ENCODE peak calls at places on chromosome 9, in five cellular contexts. One of them, this sample, is unnamed.

GRCh38 chr9:82202808-82203207 is 214.2 kb downstream of the SPATA31D1 start:
- DNase-seq in HCT116: no peak
- DNase-seq in lower leg skin: no peak
- DNase-seq in colonic mucosa: no peak
- DNase-seq in GM12864: no peak
- DNase-seq in this sample: no peak

GRCh38 chr9:3526903-3527652 is 1.3 kb upstream of the RFX3 start:
- DNase-seq in lower leg skin: no peak
- DNase-seq in GM12864: no peak
- DNase-seq in HCT116: peak
- DNase-seq in colonic mucosa: peak
- DNase-seq in this sample: peak

GRCh38 chr9:133812941-133813748 is 75.0 kb upstream of the SARDH start:
- DNase-seq in colonic mucosa: no peak
- DNase-seq in lower leg skin: no peak
- DNase-seq in HCT116: no peak
- DNase-seq in GM12864: no peak
- DNase-seq in this sample: no peak

GRCh38 chr9:96599298-96599697 is 20.3 kb downstream of the CDC14B start:
- DNase-seq in lower leg skin: no peak
- DNase-seq in colonic mucosa: no peak
- DNase-seq in GM12864: no peak
- DNase-seq in HCT116: no peak
- DNase-seq in this sample: no peak

GRCh38 chr9:31574006-31574750 is 810.3 kb upstream of the ACO1 start:
- DNase-seq in lower leg skin: no peak
- DNase-seq in colonic mucosa: no peak
- DNase-seq in HCT116: no peak
- DNase-seq in GM12864: no peak
- DNase-seq in this sample: no peak

GRCh38 chr9:109880276-109881169 is 100.5 kb downstream of the PALM2AKAP2 start:
- DNase-seq in HCT116: peak
- DNase-seq in colonic mucosa: no peak
- DNase-seq in GM12864: no peak
- DNase-seq in lower leg skin: no peak
- DNase-seq in this sample: peak

GRCh38 chr9:95316794-95317118 is 753 bp downstream of the FANCC start:
- DNase-seq in GM12864: no peak
- DNase-seq in lower leg skin: peak
- DNase-seq in HCT116: peak
- DNase-seq in colonic mucosa: peak
- DNase-seq in this sample: peak

GRCh38 chr9:87567566-87567965 is 69.9 kb downstream of the DAPK1 start:
- DNase-seq in lower leg skin: no peak
- DNase-seq in colonic mucosa: no peak
- DNase-seq in GM12864: no peak
- DNase-seq in HCT116: no peak
- DNase-seq in this sample: no peak

GRCh38 chr9:17165734-17166133 is 30.9 kb downstream of the CNTLN start:
- DNase-seq in colonic mucosa: no peak
- DNase-seq in GM12864: no peak
- DNase-seq in HCT116: no peak
- DNase-seq in lower leg skin: no peak
- DNase-seq in this sample: no peak

GRCh38 chr9:93501406-93501805 is 48.0 kb upstream of the FAM120AOS start:
- DNase-seq in HCT116: no peak
- DNase-seq in colonic mucosa: no peak
- DNase-seq in GM12864: no peak
- DNase-seq in lower leg skin: no peak
- DNase-seq in this sample: no peak

GRCh38 chr9:114583371-114583770 is 4.2 kb upstream of the ATP6V1G1 start:
- DNase-seq in colonic mucosa: no peak
- DNase-seq in lower leg skin: no peak
- DNase-seq in HCT116: no peak
- DNase-seq in GM12864: no peak
- DNase-seq in this sample: no peak

GRCh38 chr9:120259100-120259499 is 320.9 kb downstream of the CDK5RAP2 start:
- DNase-seq in lower leg skin: no peak
- DNase-seq in GM12864: no peak
- DNase-seq in HCT116: no peak
- DNase-seq in colonic mucosa: no peak
- DNase-seq in this sample: no peak

GRCh38 chr9:36642817-36643216 is 70.1 kb downstream of the MELK start:
- DNase-seq in HCT116: no peak
- DNase-seq in lower leg skin: no peak
- DNase-seq in GM12864: no peak
- DNase-seq in colonic mucosa: no peak
- DNase-seq in this sample: no peak

GRCh38 chr9:98809311-98810105 is 2.0 kb downstream of the GALNT12 start:
- DNase-seq in HCT116: no peak
- DNase-seq in colonic mucosa: peak
- DNase-seq in lower leg skin: peak
- DNase-seq in GM12864: no peak
- DNase-seq in this sample: no peak

GRCh38 chr9:110814159-110814558 is 145.6 kb downstream of the MUSK start:
- DNase-seq in GM12864: no peak
- DNase-seq in lower leg skin: no peak
- DNase-seq in HCT116: no peak
- DNase-seq in colonic mucosa: no peak
- DNase-seq in this sample: no peak

GRCh38 chr9:115234094-115234493 is 116.1 kb upstream of the TNC start:
- DNase-seq in HCT116: peak
- DNase-seq in GM12864: no peak
- DNase-seq in lower leg skin: no peak
- DNase-seq in colonic mucosa: no peak
- DNase-seq in this sample: peak

GRCh38 chr9:34990908-34991832 is 1.6 kb downstream of the DNAJB5 start:
- DNase-seq in GM12864: no peak
- DNase-seq in colonic mucosa: no peak
- DNase-seq in HCT116: no peak
- DNase-seq in lower leg skin: no peak
- DNase-seq in this sample: no peak

GRCh38 chr9:86405926-86406325 is 51.7 kb upstream of the TUT7 start:
- DNase-seq in colonic mucosa: no peak
- DNase-seq in HCT116: peak
- DNase-seq in GM12864: no peak
- DNase-seq in lower leg skin: no peak
- DNase-seq in this sample: peak

GRCh38 chr9:11933926-11934325 is 759.3 kb upstream of the TYRP1 start:
- DNase-seq in GM12864: no peak
- DNase-seq in colonic mucosa: no peak
- DNase-seq in lower leg skin: no peak
- DNase-seq in HCT116: no peak
- DNase-seq in this sample: no peak

GRCh38 chr9:85443190-85443598 is 298.6 kb downstream of the AGTPBP1 start:
- DNase-seq in lower leg skin: no peak
- DNase-seq in colonic mucosa: no peak
- DNase-seq in HCT116: no peak
- DNase-seq in GM12864: no peak
- DNase-seq in this sample: no peak

DNA sequence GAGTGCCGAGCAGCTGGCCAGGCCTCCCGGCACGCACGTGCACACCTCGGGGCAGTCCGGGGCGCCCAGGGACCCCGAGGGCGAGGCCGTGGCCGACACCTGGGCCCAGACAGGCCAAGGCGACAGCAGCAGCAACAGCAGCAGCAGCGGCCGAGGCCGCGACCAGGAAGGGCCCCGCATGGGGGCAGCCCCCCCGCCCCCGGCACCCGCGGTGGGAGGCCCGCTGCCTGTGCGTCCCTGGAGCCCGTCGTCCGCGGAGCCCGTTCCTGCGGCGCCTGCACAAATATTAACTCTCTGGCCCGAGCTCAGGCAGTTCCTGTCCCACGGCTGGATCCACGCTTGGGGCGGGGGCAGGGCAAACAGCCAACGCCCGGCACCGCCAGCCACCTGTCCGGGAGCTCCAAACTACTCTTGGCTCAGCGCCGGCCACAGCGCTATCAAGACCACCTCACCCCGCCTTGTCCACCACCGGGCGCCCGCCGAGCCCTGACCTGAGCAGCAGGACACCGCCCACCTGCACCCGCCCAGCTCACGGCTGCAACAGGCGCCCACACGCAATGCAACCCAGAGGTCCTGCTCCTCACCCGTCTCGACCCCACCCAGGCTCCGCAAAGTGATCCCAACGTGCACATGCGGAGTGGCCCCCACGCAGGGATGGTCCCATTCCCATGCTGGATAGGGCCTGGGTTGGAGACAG is at the start of gene LRRC26:
- DNase-seq in GM12864: no peak
- DNase-seq in lower leg skin: no peak
- DNase-seq in HCT116: no peak
- DNase-seq in colonic mucosa: peak
- DNase-seq in this sample: no peak
- H3K4me3 ChIP-seq in GM12864: peak
- H3K4me3 ChIP-seq in lower leg skin: no peak
- H3K4me3 ChIP-seq in HCT116: peak
- H3K4me3 ChIP-seq in colonic mucosa: peak
- H3K4me3 ChIP-seq in this sample: peak

GRCh38 chr9:5593904-5594303 is 35.0 kb upstream of the RIC1 start:
- DNase-seq in GM12864: peak
- DNase-seq in colonic mucosa: no peak
- DNase-seq in lower leg skin: no peak
- DNase-seq in HCT116: no peak
- DNase-seq in this sample: no peak
- H3K4me3 ChIP-seq in GM12864: no peak
- H3K4me3 ChIP-seq in colonic mucosa: no peak
- H3K4me3 ChIP-seq in lower leg skin: no peak
- H3K4me3 ChIP-seq in HCT116: no peak
- H3K4me3 ChIP-seq in this sample: no peak

GRCh38 chr9:90641090-90641489 is 1.5 kb downstream of the DIRAS2 start:
- DNase-seq in colonic mucosa: no peak
- DNase-seq in lower leg skin: no peak
- DNase-seq in HCT116: no peak
- DNase-seq in GM12864: no peak
- DNase-seq in this sample: no peak
- H3K4me3 ChIP-seq in colonic mucosa: no peak
- H3K4me3 ChIP-seq in lower leg skin: no peak
- H3K4me3 ChIP-seq in HCT116: no peak
- H3K4me3 ChIP-seq in GM12864: no peak
- H3K4me3 ChIP-seq in this sample: no peak

GRCh38 chr9:107268560-107268959 is 14.5 kb upstream of the RAD23B start:
- DNase-seq in lower leg skin: no peak
- DNase-seq in colonic mucosa: no peak
- DNase-seq in HCT116: no peak
- DNase-seq in GM12864: no peak
- DNase-seq in this sample: no peak

GRCh38 chr9:107269681-107270080 is 13.4 kb upstream of the RAD23B start:
- DNase-seq in colonic mucosa: no peak
- DNase-seq in HCT116: no peak
- DNase-seq in lower leg skin: no peak
- DNase-seq in GM12864: no peak
- DNase-seq in this sample: no peak

GRCh38 chr9:107269254-107269653 is 13.8 kb upstream of the RAD23B start:
- DNase-seq in GM12864: no peak
- DNase-seq in HCT116: no peak
- DNase-seq in lower leg skin: no peak
- DNase-seq in colonic mucosa: no peak
- DNase-seq in this sample: no peak

GRCh38 chr9:107270580-107270979 is 12.5 kb upstream of the RAD23B start:
- DNase-seq in HCT116: no peak
- DNase-seq in lower leg skin: no peak
- DNase-seq in GM12864: no peak
- DNase-seq in colonic mucosa: no peak
- DNase-seq in this sample: no peak

GRCh38 chr9:107270082-107270481 is 13.0 kb upstream of the RAD23B start:
- DNase-seq in HCT116: no peak
- DNase-seq in colonic mucosa: no peak
- DNase-seq in GM12864: no peak
- DNase-seq in lower leg skin: no peak
- DNase-seq in this sample: no peak
- H3K4me3 ChIP-seq in HCT116: no peak
- H3K4me3 ChIP-seq in colonic mucosa: no peak
- H3K4me3 ChIP-seq in GM12864: no peak
- H3K4me3 ChIP-seq in lower leg skin: no peak
- H3K4me3 ChIP-seq in this sample: no peak

GRCh38 chr9:136046555-136046921 is 48.6 kb downstream of the NACC2 start:
- DNase-seq in lower leg skin: no peak
- DNase-seq in HCT116: no peak
- DNase-seq in colonic mucosa: no peak
- DNase-seq in GM12864: no peak
- DNase-seq in this sample: no peak

GRCh38 chr9:136045595-136046554 is 49.2 kb downstream of the NACC2 start:
- DNase-seq in HCT116: no peak
- DNase-seq in colonic mucosa: no peak
- DNase-seq in lower leg skin: peak
- DNase-seq in GM12864: no peak
- DNase-seq in this sample: no peak

GRCh38 chr9:136047775-136048559 is 47.1 kb downstream of the NACC2 start:
- DNase-seq in lower leg skin: peak
- DNase-seq in HCT116: no peak
- DNase-seq in GM12864: no peak
- DNase-seq in colonic mucosa: no peak
- DNase-seq in this sample: no peak

GRCh38 chr9:136048560-136049411 is 46.3 kb downstream of the NACC2 start:
- DNase-seq in HCT116: no peak
- DNase-seq in lower leg skin: peak
- DNase-seq in colonic mucosa: no peak
- DNase-seq in GM12864: no peak
- DNase-seq in this sample: no peak

GRCh38 chr9:136047076-136047774 is 47.9 kb downstream of the NACC2 start:
- DNase-seq in colonic mucosa: no peak
- DNase-seq in HCT116: no peak
- DNase-seq in GM12864: no peak
- DNase-seq in lower leg skin: no peak
- DNase-seq in this sample: no peak
- H3K4me3 ChIP-seq in colonic mucosa: no peak
- H3K4me3 ChIP-seq in HCT116: no peak
- H3K4me3 ChIP-seq in GM12864: no peak
- H3K4me3 ChIP-seq in lower leg skin: no peak
- H3K4me3 ChIP-seq in this sample: no peak

GRCh38 chr9:128419061-128419925 is 1.4 kb upstream of the CERCAM start:
- DNase-seq in GM12864: no peak
- DNase-seq in lower leg skin: no peak
- DNase-seq in HCT116: no peak
- DNase-seq in colonic mucosa: no peak
- DNase-seq in this sample: no peak
- H3K4me3 ChIP-seq in GM12864: no peak
- H3K4me3 ChIP-seq in lower leg skin: no peak
- H3K4me3 ChIP-seq in HCT116: no peak
- H3K4me3 ChIP-seq in colonic mucosa: peak
- H3K4me3 ChIP-seq in this sample: peak

GRCh38 chr9:125099816-125100215 is 43.5 kb downstream of the SCAI start:
- DNase-seq in lower leg skin: no peak
- DNase-seq in HCT116: no peak
- DNase-seq in colonic mucosa: no peak
- DNase-seq in GM12864: no peak
- DNase-seq in this sample: no peak

GRCh38 chr9:125100822-125101221 is 42.5 kb downstream of the SCAI start:
- DNase-seq in HCT116: no peak
- DNase-seq in colonic mucosa: no peak
- DNase-seq in GM12864: no peak
- DNase-seq in lower leg skin: no peak
- DNase-seq in this sample: no peak

GRCh38 chr9:125106285-125106893 is 36.9 kb downstream of the SCAI start:
- DNase-seq in GM12864: no peak
- DNase-seq in HCT116: no peak
- DNase-seq in colonic mucosa: no peak
- DNase-seq in lower leg skin: no peak
- DNase-seq in this sample: no peak

GRCh38 chr9:125103770-125104169 is 39.6 kb downstream of the SCAI start:
- DNase-seq in HCT116: no peak
- DNase-seq in colonic mucosa: no peak
- DNase-seq in lower leg skin: no peak
- DNase-seq in GM12864: no peak
- DNase-seq in this sample: no peak

GRCh38 chr9:125103021-125103420 is 40.3 kb downstream of the SCAI start:
- DNase-seq in HCT116: no peak
- DNase-seq in lower leg skin: no peak
- DNase-seq in colonic mucosa: no peak
- DNase-seq in GM12864: no peak
- DNase-seq in this sample: no peak
- H3K4me3 ChIP-seq in HCT116: no peak
- H3K4me3 ChIP-seq in lower leg skin: no peak
- H3K4me3 ChIP-seq in colonic mucosa: no peak
- H3K4me3 ChIP-seq in GM12864: no peak
- H3K4me3 ChIP-seq in this sample: no peak